ENCODE peak calls at places on chromosome 13, in eight cellular contexts. K is SK-N-SH; Y is naive thymus-derived CD4-positive, alpha-beta T cell; V is heart right ventricle; W is IMR-90; Z is A549; P is PC-3; Q is esophagus squamous epithelium. E is an unnamed sample. For H3K4me1 and H3K9me3, the result is how much of the 10 kb centered on the place peaks cover.

GRCh38 chr13:44274838-44275237 is 98.8 kb upstream of the SERP2 start:
- DNase-seq in K (peak), Y (peak), V (no peak), W (peak), Z (no peak), P (no peak), Q (no peak), E (no peak)

GRCh38 chr13:43074824-43075510 is 51.6 kb downstream of the DNAJC15 start:
- DNase-seq in K (no peak), Y (no peak), V (no peak), W (no peak), Z (no peak), P (no peak), Q (no peak), E (no peak)

GRCh38 chr13:108322206-108322824 is 52.8 kb downstream of the TNFSF13B start:
- DNase-seq in K (peak), Y (peak), V (no peak), W (peak), Z (peak), P (peak), Q (no peak), E (no peak)

GRCh38 chr13:30143671-30144400 is 163.5 kb downstream of the KATNAL1 start:
- DNase-seq in K (no peak), Y (no peak), V (no peak), W (peak), Z (no peak), P (no peak), Q (no peak), E (no peak)

GRCh38 chr13:44237276-44237767 is 136.3 kb upstream of the SERP2 start:
- DNase-seq in K (peak), Y (no peak), V (peak), W (peak), Z (no peak), P (peak), Q (no peak), E (no peak)

GRCh38 chr13:95540848-95541247 is 11.7 kb upstream of the CLDN10 start:
- DNase-seq in K (no peak), Y (no peak), V (peak), W (no peak), Z (no peak), P (no peak), Q (no peak), E (no peak)

GRCh38 chr13:30065181-30065580 is 214.8 kb upstream of the UBL3 start:
- DNase-seq in K (no peak), Y (no peak), V (no peak), W (no peak), Z (no peak), P (no peak), Q (no peak), E (no peak)

GRCh38 chr13:26460652-26461051 is 96.8 kb upstream of the WASF3 start:
- DNase-seq in K (no peak), Y (no peak), V (peak), W (peak), Z (no peak), P (no peak), Q (no peak), E (no peak)

GRCh38 chr13:21872795-21873194 is 201.9 kb downstream of the FGF9 start:
- DNase-seq in K (no peak), Y (no peak), V (no peak), W (peak), Z (no peak), P (no peak), Q (no peak), E (no peak)

GRCh38 chr13:93169980-93170379 is 56.6 kb upstream of the GPC6 start:
- DNase-seq in K (no peak), Y (no peak), V (no peak), W (peak), Z (no peak), P (peak), Q (no peak), E (no peak)

GRCh38 chr13:101640797-101641400 is 188.4 kb downstream of the ITGBL1 start:
- DNase-seq in K (no peak), Y (no peak), V (no peak), W (peak), Z (no peak), P (peak), Q (no peak), E (no peak)

GRCh38 chr13:43584711-43585110 is 202.1 kb downstream of the ENOX1 start:
- DNase-seq in K (no peak), Y (no peak), V (no peak), W (no peak), Z (no peak), P (no peak), Q (no peak), E (no peak)

GRCh38 chr13:32881074-32881791 is 135.0 kb upstream of the KL start:
- DNase-seq in K (no peak), Y (no peak), V (no peak), W (peak), Z (no peak), P (peak), Q (no peak), E (peak)

GRCh38 chr13:69654392-69654791 is 453.2 kb upstream of the ATXN8OS start:
- DNase-seq in K (no peak), Y (no peak), V (no peak), W (no peak), Z (no peak), P (no peak), Q (no peak), E (no peak)

GRCh38 chr13:31530883-31531282 is 208.4 kb upstream of the RXFP2 start:
- DNase-seq in K (no peak), Y (no peak), V (no peak), W (no peak), Z (no peak), P (no peak), Q (no peak), E (no peak)

GRCh38 chr13:23820530-23820929 is 68.7 kb downstream of the MIPEP start:
- DNase-seq in K (no peak), Y (no peak), V (no peak), W (no peak), Z (no peak), P (no peak), Q (no peak), E (no peak)

GRCh38 chr13:80630685-80631121 is 289.8 kb upstream of the SPRY2 start:
- DNase-seq in K (no peak), Y (no peak), V (peak), W (no peak), Z (no peak), P (peak), Q (no peak), E (no peak)

GRCh38 chr13:54078271-54078670 is 1049.7 kb downstream of the OLFM4 start:
- DNase-seq in K (no peak), Y (no peak), V (no peak), W (no peak), Z (no peak), P (no peak), Q (no peak), E (no peak)

GRCh38 chr13:49298903-49299605 is 51.3 kb downstream of the CDADC1 start:
- DNase-seq in K (no peak), Y (no peak), V (no peak), W (no peak), Z (no peak), P (no peak), Q (no peak), E (no peak)

GRCh38 chr13:30049692-30050091 is 199.3 kb upstream of the UBL3 start:
- DNase-seq in K (no peak), Y (no peak), V (peak), W (no peak), Z (no peak), P (peak), Q (no peak), E (no peak)

GRCh38 chr13:89066868-89067466 is 1395.8 kb downstream of the SLITRK5 start:
- DNase-seq in K (peak), Y (no peak), V (no peak), W (peak), Z (peak), P (peak), Q (no peak), E (no peak)

GRCh38 chr13:107765724-107766436 is 449.5 kb downstream of the LIG4 start:
- DNase-seq in K (peak), Y (no peak), V (no peak), W (peak), Z (no peak), P (peak), Q (no peak), E (no peak)

GRCh38 chr13:39784347-39784746 is 128.9 kb downstream of the COG6 start:
- DNase-seq in K (no peak), Y (no peak), V (no peak), W (peak), Z (no peak), P (no peak), Q (no peak), E (no peak)

GRCh38 chr13:50693755-50694154 is 149.7 kb downstream of the DLEU7 start:
- DNase-seq in K (no peak), Y (no peak), V (peak), W (no peak), Z (no peak), P (no peak), Q (no peak), E (peak)

GRCh38 chr13:94050686-94051085 is 428.8 kb downstream of the DCT start:
- DNase-seq in K (no peak), Y (no peak), V (no peak), W (no peak), Z (no peak), P (no peak), Q (no peak), E (no peak)

GRCh38 chr13:71240906-71241305 is 626.1 kb downstream of the DACH1 start:
- DNase-seq in K (peak), Y (no peak), V (no peak), W (no peak), Z (no peak), P (peak), Q (no peak), E (no peak)

GRCh38 chr13:51726446-51727185 is 77.3 kb downstream of the DHRS12 start:
- DNase-seq in K (no peak), Y (no peak), V (no peak), W (peak), Z (no peak), P (no peak), Q (no peak), E (no peak)

GRCh38 chr13:114032121-114032799 is 58.4 kb upstream of the C13orf46 start:
- DNase-seq in K (no peak), Y (no peak), V (no peak), W (peak), Z (no peak), P (no peak), Q (no peak), E (no peak)

GRCh38 chr13:32426981-32427851 is 714 bp downstream of the N4BP2L1 start:
- DNase-seq in K (peak), Y (peak), V (peak), W (peak), Z (peak), P (no peak), Q (no peak), E (peak)

GRCh38 chr13:60274664-60275063 is 110.9 kb upstream of the DIAPH3 start:
- DNase-seq in K (no peak), Y (no peak), V (no peak), W (no peak), Z (no peak), P (no peak), Q (no peak), E (no peak)

GRCh38 chr13:64029343-64030093 is 2613.9 kb upstream of the PCDH20 start:
- DNase-seq in K (no peak), Y (no peak), V (no peak), W (no peak), Z (no peak), P (no peak), Q (no peak), E (peak)

GRCh38 chr13:44759723-44760360 is 183.7 kb upstream of the TSC22D1 start:
- DNase-seq in K (no peak), Y (no peak), V (peak), W (peak), Z (no peak), P (peak), Q (no peak), E (no peak)

GRCh38 chr13:44050450-44051063 is 170.9 kb downstream of the LACC1 start:
- DNase-seq in K (peak), Y (no peak), V (peak), W (peak), Z (no peak), P (peak), Q (no peak), E (no peak)

GRCh38 chr13:101231751-101232428 is 184.4 kb downstream of the NALCN start:
- DNase-seq in K (no peak), Y (no peak), V (no peak), W (peak), Z (no peak), P (no peak), Q (no peak), E (no peak)

GRCh38 chr13:20654156-20654555 is 49.3 kb upstream of the IL17D start:
- DNase-seq in K (no peak), Y (no peak), V (no peak), W (peak), Z (no peak), P (peak), Q (no peak), E (no peak)

GRCh38 chr13:43368003-43368402 is 344.6 kb downstream of the DNAJC15 start:
- DNase-seq in K (no peak), Y (no peak), V (no peak), W (peak), Z (no peak), P (no peak), Q (no peak), E (no peak)

DNA sequence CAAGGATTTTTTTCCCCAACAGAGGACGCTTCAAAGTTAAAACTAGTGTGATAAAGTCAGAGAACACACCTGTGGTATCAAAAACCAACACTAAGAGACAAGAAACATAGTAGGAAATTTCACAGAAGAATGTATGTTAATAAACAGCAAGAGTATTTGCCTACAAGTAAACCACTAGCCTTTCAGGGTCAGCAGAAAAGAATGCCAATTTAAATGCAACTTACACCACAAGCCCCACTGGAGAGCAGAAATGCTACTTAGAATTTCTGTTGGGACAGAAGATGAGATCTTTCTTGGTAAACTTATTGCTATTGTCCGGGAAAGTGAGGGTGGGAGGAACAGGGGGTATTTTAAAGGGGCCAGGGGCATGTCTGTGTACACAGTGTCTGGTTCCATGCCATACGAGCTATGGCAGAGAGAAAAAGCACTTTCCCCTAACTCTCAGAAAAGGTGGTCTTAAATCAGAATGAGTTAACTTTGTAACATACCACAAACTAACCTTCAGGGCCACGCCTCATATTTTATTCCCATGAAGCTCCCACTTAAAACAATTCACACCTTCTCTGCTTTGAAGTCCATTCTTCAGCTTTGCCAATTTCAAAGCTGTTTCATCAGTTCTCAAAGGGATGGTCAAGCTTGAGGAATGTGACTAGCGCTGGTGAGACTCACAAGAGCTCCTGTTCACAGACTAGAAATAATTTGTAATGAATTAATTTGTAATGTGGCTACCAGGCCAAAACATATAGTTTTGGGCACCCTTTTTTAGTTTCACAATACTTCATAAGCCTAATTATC is 68.4 kb downstream of the STK24 start:
- DNase-seq in K (no peak), Y (no peak), V (no peak), W (peak), Z (no peak), P (no peak), Q (no peak), E (no peak)
- H3K4me3 ChIP-seq in K (no peak), Y (no peak), V (no peak), W (no peak), Z (no peak), P (no peak), Q (no peak), E (no peak)

GRCh38 chr13:73948848-73949529 is 185.2 kb downstream of the KLF12 start:
- DNase-seq in K (no peak), Y (no peak), V (no peak), W (no peak), Z (no peak), P (no peak), Q (no peak), E (no peak)
- H3K4me1 ChIP-seq in K (under half), Y (under half), V (under half), W (under half), Z (under half), P (under half), Q (under half), E (under half)

GRCh38 chr13:29021311-29021710 is 201.2 kb downstream of the MTUS2 start:
- DNase-seq in K (no peak), Y (no peak), V (no peak), W (no peak), Z (no peak), P (no peak), Q (no peak), E (no peak)

GRCh38 chr13:29022968-29023367 is 202.8 kb downstream of the MTUS2 start:
- DNase-seq in K (no peak), Y (no peak), V (no peak), W (no peak), Z (no peak), P (no peak), Q (no peak), E (no peak)

DNA sequence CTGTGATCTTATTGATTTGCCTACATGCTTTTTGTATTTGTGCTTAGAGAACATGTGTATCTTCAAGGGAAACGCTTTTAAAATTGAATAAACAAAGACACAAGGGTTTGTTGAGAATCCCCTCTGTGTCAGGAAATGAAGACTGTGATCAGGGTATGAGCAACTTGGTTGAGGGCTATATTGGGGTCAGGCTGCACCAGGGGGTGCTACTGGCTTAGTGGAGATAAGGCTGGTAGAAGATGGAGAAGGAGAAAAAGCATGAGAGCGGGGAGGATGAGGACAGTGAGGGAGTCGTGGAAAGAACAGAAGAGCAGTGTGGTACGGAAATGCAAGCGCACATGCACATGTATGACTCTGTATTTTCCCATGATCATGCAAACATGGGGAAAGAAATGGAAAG is 201.6 kb downstream of the MTUS2 start:
- DNase-seq in K (no peak), Y (no peak), V (no peak), W (no peak), Z (no peak), P (no peak), Q (no peak), E (no peak)
- H3K9me3 ChIP-seq in K (under half), Y (under half), V (under half), W (under half), Z (under half), P (under half), Q (under half), E (under half)

GRCh38 chr13:106491928-106492327 is 43.5 kb downstream of the EFNB2 start:
- DNase-seq in K (no peak), Y (no peak), V (no peak), W (no peak), Z (no peak), P (no peak), Q (no peak), E (no peak)
- H3K4me3 ChIP-seq in K (no peak), Y (no peak), V (peak), W (no peak), Z (no peak), P (no peak), Q (no peak), E (no peak)

DNA sequence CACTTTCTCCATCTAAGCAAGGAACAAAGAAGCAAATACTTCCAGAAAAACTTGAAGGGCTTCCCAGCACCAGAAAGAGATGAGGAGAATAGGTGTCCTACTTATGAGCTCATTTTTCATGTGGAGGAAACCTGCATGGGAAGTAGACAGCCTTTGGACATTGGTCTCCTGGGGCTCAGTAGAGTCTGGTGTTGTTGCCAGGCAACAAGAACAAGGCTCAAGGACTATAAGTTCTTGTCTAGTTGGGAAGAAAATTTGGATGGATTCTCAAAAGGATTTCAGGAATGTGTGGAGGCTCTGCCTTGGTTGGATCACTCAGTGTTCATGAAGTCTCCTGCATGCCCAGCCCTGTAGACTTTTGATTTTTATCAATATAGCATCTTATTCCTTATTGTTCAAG is 84.5 kb downstream of the MBNL2 start:
- DNase-seq in K (no peak), Y (no peak), V (no peak), W (no peak), Z (no peak), P (no peak), Q (no peak), E (no peak)
- H3K4me1 ChIP-seq in K (under half), Y (under half), V (under half), W (under half), Z (half or more), P (under half), Q (under half), E (under half)

GRCh38 chr13:112329376-112329775 is 46.8 kb upstream of the SPACA7 start:
- DNase-seq in K (no peak), Y (no peak), V (no peak), W (no peak), Z (no peak), P (no peak), Q (no peak), E (no peak)

GRCh38 chr13:112330479-112331407 is 45.4 kb upstream of the SPACA7 start:
- DNase-seq in K (no peak), Y (no peak), V (no peak), W (no peak), Z (no peak), P (no peak), Q (no peak), E (no peak)

GRCh38 chr13:112331675-112332074 is 44.5 kb upstream of the SPACA7 start:
- DNase-seq in K (no peak), Y (no peak), V (no peak), W (no peak), Z (no peak), P (no peak), Q (no peak), E (no peak)

GRCh38 chr13:112328936-112329335 is 47.2 kb upstream of the SPACA7 start:
- DNase-seq in K (no peak), Y (no peak), V (no peak), W (no peak), Z (no peak), P (no peak), Q (no peak), E (no peak)

DNA sequence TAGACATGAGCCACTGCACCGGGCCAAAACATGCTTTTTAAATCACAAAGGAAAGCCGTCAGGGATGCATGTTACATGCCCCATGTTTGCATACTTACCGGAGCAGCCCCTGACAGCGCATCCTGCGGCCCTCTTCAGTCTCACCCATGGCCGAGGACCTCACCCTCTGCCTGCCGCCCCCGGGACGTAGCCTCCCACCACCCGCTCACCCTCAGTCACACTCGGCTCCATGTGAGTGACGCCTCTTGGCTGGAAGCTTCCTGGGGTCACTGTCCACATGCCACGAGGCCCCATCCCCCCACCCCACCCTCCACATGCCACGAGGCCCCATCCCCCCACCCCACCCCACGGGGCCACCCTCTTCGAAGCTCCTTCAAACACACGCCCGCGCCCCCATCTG is 46.1 kb upstream of the SPACA7 start:
- DNase-seq in K (no peak), Y (no peak), V (no peak), W (no peak), Z (no peak), P (no peak), Q (no peak), E (no peak)
- H3K9me3 ChIP-seq in K (under half), Y (under half), V (under half), W (under half), Z (under half), P (under half), Q (under half), E (under half)

E was measured in left lung.